ENCODE peak calls at places on chromosomes 11 and 22, in four cellular contexts. One of them, this sample, is unnamed.

GRCh38 chr11:74005721-74006517 is 3.0 kb downstream of the UCP3 start:
- DNase-seq in heart left ventricle: no peak
- DNase-seq in osteocyte: no peak
- DNase-seq in kidney epithelial cell: no peak
- DNase-seq in this sample: no peak

GRCh38 chr22:26646158-26646557 is 11.2 kb upstream of the MIAT start:
- DNase-seq in heart left ventricle: no peak
- DNase-seq in osteocyte: no peak
- DNase-seq in kidney epithelial cell: no peak
- DNase-seq in this sample: no peak

GRCh38 chr11:2789331-2789730 is 89.5 kb upstream of the KCNQ1OT1 start:
- DNase-seq in heart left ventricle: no peak
- DNase-seq in osteocyte: peak
- DNase-seq in kidney epithelial cell: no peak
- DNase-seq in this sample: no peak

GRCh38 chr22:39450258-39450955 is 6.4 kb upstream of the MGAT3 start:
- DNase-seq in heart left ventricle: no peak
- DNase-seq in osteocyte: no peak
- DNase-seq in kidney epithelial cell: no peak
- DNase-seq in this sample: peak

GRCh38 chr11:115290479-115291390 is 213.5 kb downstream of the CADM1 start:
- DNase-seq in heart left ventricle: no peak
- DNase-seq in osteocyte: no peak
- DNase-seq in kidney epithelial cell: no peak
- DNase-seq in this sample: no peak

GRCh38 chr11:101583180-101584128 is at the start of gene TRPC6:
- DNase-seq in heart left ventricle: no peak
- DNase-seq in osteocyte: no peak
- DNase-seq in kidney epithelial cell: no peak
- DNase-seq in this sample: peak

GRCh38 chr11:132284048-132284447 is 913.6 kb downstream of the NTM start:
- DNase-seq in heart left ventricle: no peak
- DNase-seq in osteocyte: no peak
- DNase-seq in kidney epithelial cell: no peak
- DNase-seq in this sample: no peak

GRCh38 chr11:114075891-114076441 is 16.5 kb downstream of the ZBTB16 start:
- DNase-seq in heart left ventricle: peak
- DNase-seq in osteocyte: no peak
- DNase-seq in kidney epithelial cell: no peak
- DNase-seq in this sample: no peak

GRCh38 chr11:57426754-57427691 is at the start of gene SLC43A3:
- DNase-seq in heart left ventricle: peak
- DNase-seq in osteocyte: no peak
- DNase-seq in kidney epithelial cell: peak
- DNase-seq in this sample: no peak

GRCh38 chr11:18731949-18732821 is 6.2 kb upstream of the IGSF22 start:
- DNase-seq in heart left ventricle: no peak
- DNase-seq in osteocyte: no peak
- DNase-seq in kidney epithelial cell: no peak
- DNase-seq in this sample: peak

GRCh38 chr22:45880091-45880651 is 96.8 kb downstream of the WNT7B start:
- DNase-seq in heart left ventricle: peak
- DNase-seq in osteocyte: no peak
- DNase-seq in kidney epithelial cell: no peak
- DNase-seq in this sample: peak

GRCh38 chr11:117794772-117795629 is 2.0 kb downstream of the DSCAML1 start:
- DNase-seq in heart left ventricle: no peak
- DNase-seq in osteocyte: no peak
- DNase-seq in kidney epithelial cell: no peak
- DNase-seq in this sample: no peak

GRCh38 chr22:42932857-42933782 is 76.0 kb upstream of the ARFGAP3 start:
- DNase-seq in heart left ventricle: peak
- DNase-seq in osteocyte: no peak
- DNase-seq in kidney epithelial cell: no peak
- DNase-seq in this sample: no peak

GRCh38 chr22:39511226-39511625 is 9.1 kb upstream of the ATF4 start:
- DNase-seq in heart left ventricle: no peak
- DNase-seq in osteocyte: no peak
- DNase-seq in kidney epithelial cell: no peak
- DNase-seq in this sample: no peak

GRCh38 chr11:88552377-88553029 is 215.0 kb upstream of the CTSC start:
- DNase-seq in heart left ventricle: no peak
- DNase-seq in osteocyte: no peak
- DNase-seq in kidney epithelial cell: no peak
- DNase-seq in this sample: no peak

GRCh38 chr11:31805037-31805628 is 6.0 kb downstream of the PAX6 start:
- DNase-seq in heart left ventricle: no peak
- DNase-seq in osteocyte: no peak
- DNase-seq in kidney epithelial cell: no peak
- DNase-seq in this sample: no peak

GRCh38 chr11:106763516-106763915 is 254.8 kb downstream of the GUCY1A2 start:
- DNase-seq in heart left ventricle: no peak
- DNase-seq in osteocyte: no peak
- DNase-seq in kidney epithelial cell: no peak
- DNase-seq in this sample: no peak

GRCh38 chr11:19842505-19842904 is 129.9 kb downstream of the NAV2 start:
- DNase-seq in heart left ventricle: no peak
- DNase-seq in osteocyte: no peak
- DNase-seq in kidney epithelial cell: no peak
- DNase-seq in this sample: no peak

GRCh38 chr11:16280256-16280682 is 76.1 kb downstream of the SOX6 start:
- DNase-seq in heart left ventricle: peak
- DNase-seq in osteocyte: no peak
- DNase-seq in kidney epithelial cell: no peak
- DNase-seq in this sample: no peak

GRCh38 chr11:2592559-2593392 is 107.0 kb downstream of the KCNQ1OT1 start:
- DNase-seq in heart left ventricle: peak
- DNase-seq in osteocyte: peak
- DNase-seq in kidney epithelial cell: no peak
- DNase-seq in this sample: peak

GRCh38 chr11:9176550-9176949 is 85.2 kb upstream of the SCUBE2 start:
- DNase-seq in heart left ventricle: no peak
- DNase-seq in osteocyte: no peak
- DNase-seq in kidney epithelial cell: no peak
- DNase-seq in this sample: no peak

GRCh38 chr11:12144306-12145174 is 34.1 kb downstream of the MICAL2 start:
- DNase-seq in heart left ventricle: no peak
- DNase-seq in osteocyte: no peak
- DNase-seq in kidney epithelial cell: no peak
- DNase-seq in this sample: no peak

GRCh38 chr11:777288-778255 is at the start of gene GATD1:
- DNase-seq in heart left ventricle: peak
- DNase-seq in osteocyte: peak
- DNase-seq in kidney epithelial cell: no peak
- DNase-seq in this sample: peak

GRCh38 chr11:109247071-109247470 is 174.9 kb upstream of the C11orf87 start:
- DNase-seq in heart left ventricle: no peak
- DNase-seq in osteocyte: no peak
- DNase-seq in kidney epithelial cell: no peak
- DNase-seq in this sample: no peak

GRCh38 chr22:39520874-39521857 is 804 bp downstream of the ATF4 start:
- DNase-seq in heart left ventricle: peak
- DNase-seq in osteocyte: peak
- DNase-seq in kidney epithelial cell: no peak
- DNase-seq in this sample: no peak

GRCh38 chr11:120337896-120338840 is 2.0 kb downstream of the ARHGEF12 start:
- DNase-seq in heart left ventricle: no peak
- DNase-seq in osteocyte: no peak
- DNase-seq in kidney epithelial cell: no peak
- DNase-seq in this sample: no peak

GRCh38 chr11:65471410-65471762 is 27.5 kb upstream of the MALAT1 start:
- DNase-seq in heart left ventricle: peak
- DNase-seq in osteocyte: no peak
- DNase-seq in kidney epithelial cell: no peak
- DNase-seq in this sample: no peak
- TF ChIP-seq CTCF in heart left ventricle: peak
- TF ChIP-seq CTCF in osteocyte: peak
- TF ChIP-seq CTCF in kidney epithelial cell: peak
- TF ChIP-seq CTCF in this sample: peak

GRCh38 chr11:70138403-70138802 is 60.3 kb downstream of the ANO1 start:
- DNase-seq in heart left ventricle: no peak
- DNase-seq in osteocyte: no peak
- DNase-seq in kidney epithelial cell: no peak
- DNase-seq in this sample: no peak
- TF ChIP-seq CTCF in heart left ventricle: no peak
- TF ChIP-seq CTCF in osteocyte: no peak
- TF ChIP-seq CTCF in kidney epithelial cell: no peak
- TF ChIP-seq CTCF in this sample: no peak

DNA sequence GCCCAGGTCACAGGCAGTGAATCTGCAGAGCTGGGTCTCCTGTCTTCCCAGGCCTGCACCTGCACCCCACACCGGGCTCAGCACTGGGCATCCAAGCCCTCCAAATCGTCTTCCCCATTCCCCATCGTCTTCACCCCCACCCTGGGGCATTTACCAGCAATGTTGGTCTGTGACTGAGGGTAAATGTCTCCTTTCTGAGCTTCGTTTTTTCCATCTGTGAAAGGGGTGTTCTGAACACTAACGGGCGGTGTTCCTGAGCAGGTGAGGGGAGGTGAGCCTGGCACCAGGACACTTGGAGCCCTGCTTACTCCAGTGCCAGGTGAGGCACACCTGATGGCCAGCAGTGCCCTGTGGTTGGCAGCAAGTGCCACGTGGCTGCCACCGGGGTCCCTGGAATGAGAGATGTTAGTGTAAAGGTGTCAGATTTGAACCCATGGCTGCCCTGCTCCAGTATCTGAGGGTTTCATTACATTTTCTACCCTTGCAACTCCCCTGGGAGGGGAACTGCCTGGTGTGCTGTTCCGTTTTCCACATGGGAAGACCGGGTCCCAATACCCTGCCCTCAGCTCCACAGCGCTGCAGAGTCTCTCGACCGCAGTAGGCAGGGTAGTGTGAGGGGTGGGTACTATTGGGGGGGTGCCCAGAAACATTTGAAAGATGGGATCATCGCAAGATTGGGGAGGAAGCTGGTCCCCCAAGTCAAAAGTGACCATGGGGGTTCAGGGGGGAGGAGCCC is 1.9 kb downstream of the CDC42EP1 start:
- DNase-seq in heart left ventricle: no peak
- DNase-seq in osteocyte: no peak
- DNase-seq in kidney epithelial cell: no peak
- DNase-seq in this sample: no peak
- TF ChIP-seq CTCF in heart left ventricle: no peak
- TF ChIP-seq CTCF in osteocyte: no peak
- TF ChIP-seq CTCF in kidney epithelial cell: no peak
- TF ChIP-seq CTCF in this sample: peak

DNA sequence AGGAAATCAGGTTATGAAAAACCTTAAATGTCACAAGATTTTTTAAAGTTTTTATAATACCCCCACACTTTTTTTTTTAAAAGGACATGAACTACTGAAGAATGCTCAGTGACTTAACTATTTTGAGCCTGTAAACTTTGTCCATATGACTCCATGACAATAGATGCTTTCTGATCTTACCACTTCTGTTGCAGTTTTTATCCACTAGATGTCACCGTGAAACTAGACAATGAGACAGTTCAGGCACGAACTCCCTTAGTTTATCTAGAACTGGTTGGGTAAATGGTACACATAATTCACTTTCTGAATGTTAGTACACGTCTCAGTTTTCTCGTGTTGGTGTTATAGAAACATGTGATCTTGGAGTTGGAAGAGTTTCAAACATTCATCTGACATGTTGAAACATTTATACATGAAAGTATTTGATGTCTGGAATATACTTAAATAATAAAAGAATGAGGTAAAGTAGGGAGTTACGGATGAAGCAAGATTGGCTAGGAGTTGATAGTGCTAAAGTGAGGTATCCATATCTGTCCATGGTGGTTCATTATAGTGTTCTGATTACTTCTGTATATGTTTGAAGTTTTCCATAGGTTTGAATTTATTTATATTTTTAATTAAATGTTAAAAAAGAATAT is 8.1 kb downstream of the CCDC15 start:
- DNase-seq in heart left ventricle: no peak
- DNase-seq in osteocyte: no peak
- DNase-seq in kidney epithelial cell: peak
- DNase-seq in this sample: no peak
- TF ChIP-seq CTCF in heart left ventricle: peak
- TF ChIP-seq CTCF in osteocyte: peak
- TF ChIP-seq CTCF in kidney epithelial cell: peak
- TF ChIP-seq CTCF in this sample: peak

GRCh38 chr22:30223303-30223702 is 23.3 kb downstream of the LIF start:
- DNase-seq in heart left ventricle: no peak
- DNase-seq in osteocyte: no peak
- DNase-seq in kidney epithelial cell: no peak
- DNase-seq in this sample: no peak

GRCh38 chr22:30221121-30221992 is 25.2 kb downstream of the LIF start:
- DNase-seq in heart left ventricle: no peak
- DNase-seq in osteocyte: no peak
- DNase-seq in kidney epithelial cell: no peak
- DNase-seq in this sample: no peak

GRCh38 chr22:30224161-30224857 is 22.2 kb downstream of the LIF start:
- DNase-seq in heart left ventricle: no peak
- DNase-seq in osteocyte: no peak
- DNase-seq in kidney epithelial cell: no peak
- DNase-seq in this sample: no peak

GRCh38 chr22:30220338-30221009 is 26.1 kb downstream of the LIF start:
- DNase-seq in heart left ventricle: no peak
- DNase-seq in osteocyte: no peak
- DNase-seq in kidney epithelial cell: no peak
- DNase-seq in this sample: no peak

GRCh38 chr22:30222321-30222720 is 24.2 kb downstream of the LIF start:
- DNase-seq in heart left ventricle: no peak
- DNase-seq in osteocyte: no peak
- DNase-seq in kidney epithelial cell: no peak
- DNase-seq in this sample: no peak
- TF ChIP-seq CTCF in heart left ventricle: no peak
- TF ChIP-seq CTCF in osteocyte: no peak
- TF ChIP-seq CTCF in kidney epithelial cell: no peak
- TF ChIP-seq CTCF in this sample: no peak

GRCh38 chr11:24900524-24900923 is 403.7 kb downstream of the LUZP2 start:
- DNase-seq in heart left ventricle: no peak
- DNase-seq in osteocyte: no peak
- DNase-seq in kidney epithelial cell: no peak
- DNase-seq in this sample: no peak
- TF ChIP-seq CTCF in heart left ventricle: no peak
- TF ChIP-seq CTCF in osteocyte: no peak
- TF ChIP-seq CTCF in kidney epithelial cell: no peak
- TF ChIP-seq CTCF in this sample: no peak

GRCh38 chr22:17891427-17892167 is 117.3 kb upstream of the BID start:
- DNase-seq in heart left ventricle: peak
- DNase-seq in osteocyte: no peak
- DNase-seq in kidney epithelial cell: no peak
- DNase-seq in this sample: no peak
- TF ChIP-seq CTCF in heart left ventricle: peak
- TF ChIP-seq CTCF in osteocyte: peak
- TF ChIP-seq CTCF in kidney epithelial cell: peak
- TF ChIP-seq CTCF in this sample: peak

GRCh38 chr11:112086422-112087191 is at the start of the genes SDHD and TIMM8B:
- DNase-seq in heart left ventricle: peak
- DNase-seq in osteocyte: peak
- DNase-seq in kidney epithelial cell: peak
- DNase-seq in this sample: peak
- TF ChIP-seq CTCF in heart left ventricle: no peak
- TF ChIP-seq CTCF in osteocyte: peak
- TF ChIP-seq CTCF in kidney epithelial cell: peak
- TF ChIP-seq CTCF in this sample: peak

GRCh38 chr22:32957093-32957835 is 100.9 kb downstream of the SYN3 start:
- DNase-seq in heart left ventricle: no peak
- DNase-seq in osteocyte: no peak
- DNase-seq in kidney epithelial cell: no peak
- DNase-seq in this sample: no peak

GRCh38 chr22:32958021-32958420 is 100.2 kb downstream of the SYN3 start:
- DNase-seq in heart left ventricle: no peak
- DNase-seq in osteocyte: no peak
- DNase-seq in kidney epithelial cell: no peak
- DNase-seq in this sample: no peak
- TF ChIP-seq CTCF in heart left ventricle: no peak
- TF ChIP-seq CTCF in osteocyte: no peak
- TF ChIP-seq CTCF in kidney epithelial cell: no peak
- TF ChIP-seq CTCF in this sample: peak

This sample was measured in chondrocyte.